ENCODE peak calls at places on chromosomes 6 and 20, in five cellular contexts. Q is GM12865, B is cardiac muscle cell, L is body of pancreas, N is left ventricle myocardium inferior. F is an unnamed sample.

GRCh38 chr20:22816016-22816415 is 219.1 kb upstream of the SSTR4 start:
- DNase-seq in Q (no peak), B (no peak), L (no peak), N (no peak), F (no peak)

GRCh38 chr6:166610104-166610503 is 16.9 kb downstream of the RPS6KA2 start:
- DNase-seq in Q (no peak), B (no peak), L (no peak), N (no peak), F (no peak)

GRCh38 chr6:16318538-16318937 is 80.2 kb downstream of the GMPR start:
- DNase-seq in Q (no peak), B (peak; percentile 43), L (no peak), N (no peak), F (no peak)

GRCh38 chr6:28896505-28897392 is 27.0 kb downstream of the TRIM27 start:
- DNase-seq in Q (peak; percentile 78), B (peak; percentile 68), L (peak; percentile 61), N (peak; percentile 44), F (no peak)

GRCh38 chr6:167116109-167116837 is 6.6 kb upstream of the CCR6 start:
- DNase-seq in Q (no peak), B (peak; percentile 56), L (no peak), N (no peak), F (no peak)

GRCh38 chr6:147905721-147906120 is 397.2 kb downstream of the SAMD5 start:
- DNase-seq in Q (no peak), B (no peak), L (no peak), N (no peak), F (no peak)

GRCh38 chr6:56843476-56844349 is 111.2 kb upstream of the BEND6 start:
- DNase-seq in Q (peak; percentile 96), B (peak; percentile 80), L (peak; percentile 52), N (peak; percentile 79), F (peak; percentile 73)

GRCh38 chr6:32189082-32189741 is 790 bp downstream of the PBX2 start:
- DNase-seq in Q (no peak), B (no peak), L (no peak), N (no peak), F (no peak)

GRCh38 chr6:51618563-51618962 is 468.9 kb downstream of the PKHD1 start:
- DNase-seq in Q (peak; percentile 16), B (no peak), L (no peak), N (no peak), F (no peak)

GRCh38 chr6:104239971-104240370 is 619.7 kb downstream of the HACE1 start:
- DNase-seq in Q (no peak), B (no peak), L (no peak), N (no peak), F (no peak)

GRCh38 chr6:169827372-169827771 is 76.0 kb downstream of the ERMARD start:
- DNase-seq in Q (no peak), B (no peak), L (no peak), N (no peak), F (no peak)

GRCh38 chr6:82750570-82750969 is 315.1 kb downstream of the UBE3D start:
- DNase-seq in Q (no peak), B (no peak), L (no peak), N (no peak), F (no peak)

GRCh38 chr6:159360306-159360705 is 191.1 kb downstream of the FNDC1 start:
- DNase-seq in Q (no peak), B (peak; percentile 55), L (no peak), N (no peak), F (no peak)

GRCh38 chr6:37572340-37572739 is 72.6 kb upstream of the CCDC167 start:
- DNase-seq in Q (no peak), B (no peak), L (no peak), N (no peak), F (no peak)

GRCh38 chr6:146968041-146968760 is 236.0 kb upstream of the STXBP5 start:
- DNase-seq in Q (no peak), B (peak; percentile 83), L (no peak), N (no peak), F (no peak)

GRCh38 chr6:144223686-144224085 is 61.4 kb upstream of the UTRN start:
- DNase-seq in Q (no peak), B (no peak), L (no peak), N (no peak), F (no peak)

GRCh38 chr6:51266569-51266968 is 447.9 kb downstream of the TFAP2B start:
- DNase-seq in Q (no peak), B (no peak), L (no peak), N (no peak), F (no peak)

GRCh38 chr6:85403331-85404015 is 46.4 kb upstream of the NT5E start:
- DNase-seq in Q (no peak), B (peak; percentile 92), L (no peak), N (no peak), F (no peak)

GRCh38 chr6:68196645-68197044 is 438.4 kb upstream of the ADGRB3 start:
- DNase-seq in Q (peak; percentile 61), B (peak; percentile 39), L (no peak), N (no peak), F (peak; percentile 21)

GRCh38 chr20:16066571-16066970 is 506.7 kb downstream of the KIF16B start:
- DNase-seq in Q (no peak), B (no peak), L (no peak), N (no peak), F (no peak)

GRCh38 chr6:43491750-43492661 is 14.6 kb downstream of the TJAP1 start:
- DNase-seq in Q (no peak), B (peak; percentile 77), L (no peak), N (peak; percentile 88), F (no peak)

GRCh38 chr20:25207149-25207959 is 11.8 kb downstream of the ENTPD6 start:
- DNase-seq in Q (no peak), B (no peak), L (peak; percentile 11), N (no peak), F (no peak)

GRCh38 chr6:156948807-156949206 is 171.6 kb downstream of the ARID1B start:
- DNase-seq in Q (no peak), B (peak; percentile 65), L (no peak), N (no peak), F (no peak)

GRCh38 chr6:2935566-2936291 is 32.6 kb upstream of the SERPINB9 start:
- DNase-seq in Q (no peak), B (no peak), L (no peak), N (no peak), F (no peak)

GRCh38 chr6:2938632-2939083 is 32.7 kb downstream of the SERPINB6 start:
- DNase-seq in Q (no peak), B (no peak), L (peak; percentile 40), N (no peak), F (no peak)

GRCh38 chr6:2938004-2938631 is 33.2 kb downstream of the SERPINB6 start:
- DNase-seq in Q (no peak), B (no peak), L (no peak), N (no peak), F (no peak)

GRCh38 chr6:2939315-2940009 is 31.9 kb downstream of the SERPINB6 start:
- DNase-seq in Q (no peak), B (no peak), L (no peak), N (peak; percentile 49), F (no peak)

DNA sequence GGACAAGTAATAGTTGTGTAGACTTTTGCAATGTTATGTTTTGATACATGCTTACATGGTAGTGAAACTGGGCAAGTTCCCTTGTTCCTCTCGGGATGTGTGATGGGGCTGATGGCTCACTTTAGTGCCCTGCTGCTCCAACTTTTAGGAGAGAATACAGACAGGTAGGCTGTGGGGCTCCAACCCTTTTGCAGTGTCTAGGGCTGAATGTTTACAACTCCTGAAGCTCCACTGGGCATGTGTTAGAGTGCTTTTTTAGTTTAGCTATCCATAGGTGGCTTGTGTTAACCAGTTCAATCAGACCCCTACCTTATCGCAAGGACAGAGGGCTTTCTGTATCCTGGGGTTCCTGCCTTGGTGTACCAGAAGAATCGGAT is 33.8 kb downstream of the SERPINB6 start:
- DNase-seq in Q (no peak), B (no peak), L (no peak), N (no peak), F (no peak)
- H3K4me3 ChIP-seq in Q (no peak overlapping the region), B (no peak overlapping the region), L (no peak overlapping the region), N (no peak overlapping the region), F (no peak overlapping the region)

DNA sequence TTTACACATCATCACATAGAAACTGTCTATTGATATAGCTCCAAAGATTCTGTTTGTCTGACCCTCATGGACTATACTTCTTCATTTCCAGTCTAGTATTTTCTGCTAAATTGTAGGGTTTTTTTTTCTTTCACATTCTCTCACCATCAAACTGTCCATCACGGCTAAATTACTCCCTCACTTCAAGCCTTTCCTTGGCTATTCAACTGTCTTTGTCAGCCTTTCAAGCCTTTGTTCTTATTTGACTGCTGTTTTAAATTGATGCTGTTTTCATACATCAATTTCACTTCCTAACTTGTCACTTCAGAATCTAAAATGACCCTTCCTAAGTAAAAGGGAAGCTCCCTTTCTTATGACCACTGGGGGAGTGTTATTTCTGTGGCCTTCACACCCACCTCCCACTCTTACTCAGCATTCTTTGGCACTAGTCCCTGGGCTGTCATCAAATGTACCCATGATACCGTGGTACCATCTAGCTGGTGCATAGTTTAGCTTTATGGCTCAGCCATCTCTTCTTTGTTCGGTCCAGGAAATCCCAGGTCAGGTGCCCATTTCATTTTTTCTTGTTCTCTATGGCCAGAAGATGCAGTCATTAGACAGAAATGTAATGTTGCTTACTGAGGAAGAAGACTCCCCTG is 8.6 kb downstream of the GJA1 start:
- DNase-seq in Q (no peak), B (peak; percentile 36), L (no peak), N (no peak), F (no peak)
- H3K4me3 ChIP-seq in Q (no peak overlapping the region), B (no peak overlapping the region), L (no peak overlapping the region), N (peak overlapping the region; percentile 80), F (no peak overlapping the region)

DNA sequence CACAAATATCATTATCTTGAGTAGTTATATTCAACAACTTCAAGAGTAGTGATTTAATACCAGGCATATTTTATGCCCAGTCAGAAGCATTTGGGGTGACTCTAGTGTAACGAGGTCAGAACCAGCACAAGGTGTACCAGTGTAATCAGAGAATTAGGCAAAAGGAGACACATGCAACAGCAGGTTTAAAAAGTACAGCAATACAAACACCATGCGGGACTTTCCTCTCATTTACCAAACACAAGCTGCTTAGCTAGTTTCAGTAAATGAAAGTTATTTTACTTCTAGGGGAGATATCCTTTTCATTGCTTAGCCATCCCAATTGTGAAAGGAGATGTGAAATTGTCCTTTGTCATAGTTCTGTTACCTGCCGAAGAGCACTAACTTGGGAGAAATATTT is 831 bp downstream of the FILIP1 start:
- DNase-seq in Q (peak; percentile 75), B (no peak), L (no peak), N (no peak), F (peak; percentile 40)
- H3K4me3 ChIP-seq in Q (no peak overlapping the region), B (peak overlapping the region; percentile 64), L (no peak overlapping the region), N (peak overlapping the region; percentile 71), F (no peak overlapping the region)

GRCh38 chr6:79468116-79468515 is 69.1 kb downstream of the LCA5 start:
- DNase-seq in Q (no peak), B (peak; percentile 11), L (no peak), N (no peak), F (no peak)

GRCh38 chr6:79461205-79461604 is 76.0 kb downstream of the LCA5 start:
- DNase-seq in Q (no peak), B (peak; percentile 43), L (no peak), N (no peak), F (no peak)

GRCh38 chr6:79466222-79466834 is 70.9 kb downstream of the LCA5 start:
- DNase-seq in Q (peak; percentile 30), B (peak; percentile 59), L (no peak), N (no peak), F (no peak)

GRCh38 chr6:79467716-79468115 is 69.5 kb downstream of the LCA5 start:
- DNase-seq in Q (peak; percentile 3), B (no peak), L (no peak), N (no peak), F (no peak)

DNA sequence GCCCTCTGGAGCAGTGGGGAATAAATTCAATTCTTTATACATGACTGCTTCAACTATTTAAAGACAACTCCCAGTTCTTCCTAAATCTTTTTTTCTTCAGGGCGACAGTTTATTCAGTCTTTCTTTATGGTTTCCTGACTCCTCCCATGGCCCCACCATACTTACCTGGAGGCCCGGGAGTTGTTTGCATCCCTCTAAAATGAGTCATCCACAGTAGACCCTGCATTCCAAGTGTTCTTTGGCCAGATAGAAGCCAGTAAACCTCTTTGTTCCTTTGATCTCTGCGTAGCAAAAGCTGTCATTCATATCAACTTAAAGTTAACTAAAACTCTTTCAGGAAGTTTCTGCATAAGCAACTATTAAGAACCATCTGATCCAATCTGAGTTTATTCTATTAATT is 73.5 kb downstream of the LCA5 start:
- DNase-seq in Q (no peak), B (no peak), L (no peak), N (no peak), F (no peak)
- H3K4me3 ChIP-seq in Q (no peak overlapping the region), B (no peak overlapping the region), L (no peak overlapping the region), N (no peak overlapping the region), F (no peak overlapping the region)